ENCODE peak calls at places on chromosome 3, in seven cellular contexts. E, D, J, A, W, X and S are unnamed samples.

GRCh38 chr3:177753498-177754155 is 556.3 kb upstream of the TBL1XR1 start:
- DNase-seq in J (no peak), W (no peak), D (no peak), E (no peak), X (peak), A (no peak), S (no peak)

GRCh38 chr3:136804813-136805212 is 14.1 kb upstream of the SLC35G2 start:
- DNase-seq in A (no peak), J (no peak), X (no peak), E (no peak), W (no peak), D (no peak), S (no peak)

GRCh38 chr3:124741027-124741426 is 10.8 kb downstream of the UMPS start:
- DNase-seq in A (no peak), D (no peak), X (no peak), J (no peak), W (no peak), E (no peak), S (no peak)

GRCh38 chr3:135706758-135707375 is 258.7 kb upstream of the PPP2R3A start:
- DNase-seq in W (no peak), J (no peak), X (peak), D (no peak), A (no peak), E (no peak), S (no peak)

GRCh38 chr3:130841357-130841756 is 52.5 kb upstream of the ATP2C1 start:
- DNase-seq in J (no peak), D (no peak), X (no peak), W (no peak), A (no peak), E (no peak), S (no peak)

GRCh38 chr3:33826206-33826605 is 27.8 kb downstream of the PDCD6IP start:
- DNase-seq in X (peak), A (no peak), E (no peak), D (no peak), W (no peak), J (no peak), S (no peak)

GRCh38 chr3:87354399-87354798 is 78.0 kb upstream of the POU1F1 start:
- DNase-seq in J (no peak), D (no peak), W (no peak), A (no peak), E (no peak), X (no peak), S (no peak)

GRCh38 chr3:177335728-177336127 is 138.4 kb upstream of the TBL1XR1 start:
- DNase-seq in J (no peak), E (no peak), A (no peak), X (no peak), W (no peak), D (no peak), S (no peak)

GRCh38 chr3:149613988-149614387 is 43.8 kb downstream of the WWTR1 start:
- DNase-seq in E (no peak), W (no peak), X (no peak), D (no peak), J (no peak), A (no peak), S (no peak)

GRCh38 chr3:186200746-186201145 is 91.9 kb upstream of the ETV5 start:
- DNase-seq in A (no peak), X (no peak), D (no peak), J (no peak), E (no peak), W (no peak), S (no peak)

GRCh38 chr3:112498916-112499315 is 356 bp downstream of the BTLA start:
- DNase-seq in J (no peak), X (no peak), W (no peak), D (no peak), A (no peak), E (no peak), S (no peak)

GRCh38 chr3:188546835-188547670 is 393.1 kb downstream of the LPP start:
- DNase-seq in E (no peak), J (no peak), A (no peak), W (peak), D (no peak), X (no peak), S (no peak)

GRCh38 chr3:129181834-129182233 is 1.9 kb downstream of the CNBP start:
- DNase-seq in J (no peak), E (no peak), D (no peak), W (no peak), A (no peak), X (no peak), S (no peak)

GRCh38 chr3:187744169-187745151 is 808 bp downstream of the BCL6 start:
- DNase-seq in X (peak), J (no peak), D (no peak), E (no peak), W (no peak), A (peak), S (no peak)

GRCh38 chr3:117035785-117036184 is 326.2 kb downstream of the TUSC7 start:
- DNase-seq in X (peak), A (no peak), D (no peak), J (no peak), W (no peak), E (no peak), S (no peak)

GRCh38 chr3:64902117-64902516 is 214.3 kb upstream of the ADAMTS9 start:
- DNase-seq in A (no peak), W (no peak), X (no peak), J (no peak), E (no peak), D (no peak), S (no peak)

GRCh38 chr3:197372076-197372661 is 73.8 kb upstream of the DLG1 start:
- DNase-seq in X (no peak), E (no peak), J (no peak), W (peak), A (no peak), D (no peak), S (no peak)

GRCh38 chr3:139846729-139847128 is 88.3 kb upstream of the CLSTN2 start:
- DNase-seq in J (no peak), W (no peak), X (no peak), E (no peak), A (no peak), D (no peak), S (no peak)

GRCh38 chr3:38022301-38022700 is 7.1 kb downstream of the PLCD1 start:
- DNase-seq in J (no peak), D (no peak), A (no peak), E (no peak), W (no peak), X (no peak), S (no peak)

GRCh38 chr3:150945226-150945625 is 27.3 kb downstream of the CLRN1 start:
- DNase-seq in W (no peak), X (no peak), D (no peak), E (no peak), A (no peak), J (no peak), S (no peak)

GRCh38 chr3:126548556-126549466 is 9.9 kb downstream of the C3orf22 start:
- DNase-seq in A (no peak), E (no peak), W (no peak), D (no peak), X (peak), J (peak), S (peak)

GRCh38 chr3:148737104-148737525 is 39.4 kb downstream of the AGTR1 start:
- DNase-seq in E (no peak), A (no peak), D (no peak), X (peak), W (peak), J (no peak), S (no peak)

GRCh38 chr3:131688370-131688769 is 185.6 kb upstream of the MRPL3 start:
- DNase-seq in J (no peak), D (no peak), X (no peak), W (no peak), E (no peak), A (no peak), S (no peak)

GRCh38 chr3:197454014-197454413 is 101.8 kb downstream of the BDH1 start:
- DNase-seq in J (no peak), E (peak), A (no peak), X (peak), D (no peak), W (peak), S (no peak)

GRCh38 chr3:13278783-13279531 is 141.2 kb downstream of the NUP210 start:
- DNase-seq in J (no peak), X (no peak), A (no peak), E (no peak), W (no peak), D (no peak), S (no peak)

GRCh38 chr3:177601120-177601519 is 403.8 kb upstream of the TBL1XR1 start:
- DNase-seq in J (no peak), E (no peak), A (no peak), W (no peak), D (no peak), X (no peak), S (no peak)

GRCh38 chr3:141152130-141152529 is 79.5 kb upstream of the PXYLP1 start:
- DNase-seq in J (peak), X (no peak), W (no peak), D (no peak), A (no peak), E (no peak), S (no peak)

GRCh38 chr3:17639257-17639656 is 103.2 kb downstream of the TBC1D5 start:
- DNase-seq in W (no peak), A (no peak), J (no peak), X (no peak), D (no peak), E (peak), S (no peak)

GRCh38 chr3:42148982-42149432 is 57.9 kb downstream of the TRAK1 start:
- DNase-seq in J (peak), X (peak), A (peak), W (no peak), D (no peak), E (no peak), S (no peak)

GRCh38 chr3:189734061-189734460 is 102.9 kb downstream of the TP63 start:
- DNase-seq in J (no peak), X (no peak), W (no peak), E (no peak), A (no peak), D (no peak), S (no peak)

GRCh38 chr3:136350132-136350531 is 100.0 kb downstream of the PCCB start:
- DNase-seq in E (no peak), A (no peak), X (no peak), D (no peak), J (no peak), W (no peak), S (no peak)

GRCh38 chr3:58117561-58118305 is 93.0 kb downstream of the DNASE1L3 start:
- DNase-seq in A (no peak), E (no peak), D (no peak), W (no peak), J (no peak), X (no peak), S (no peak)

GRCh38 chr3:82178291-82178690 is 416.8 kb upstream of the GBE1 start:
- DNase-seq in J (no peak), E (no peak), W (no peak), D (no peak), A (no peak), X (no peak), S (no peak)

GRCh38 chr3:154060606-154061380 is 60.4 kb upstream of the ARHGEF26 start:
- DNase-seq in W (no peak), J (no peak), A (no peak), E (no peak), X (no peak), D (no peak), S (peak)

DNA sequence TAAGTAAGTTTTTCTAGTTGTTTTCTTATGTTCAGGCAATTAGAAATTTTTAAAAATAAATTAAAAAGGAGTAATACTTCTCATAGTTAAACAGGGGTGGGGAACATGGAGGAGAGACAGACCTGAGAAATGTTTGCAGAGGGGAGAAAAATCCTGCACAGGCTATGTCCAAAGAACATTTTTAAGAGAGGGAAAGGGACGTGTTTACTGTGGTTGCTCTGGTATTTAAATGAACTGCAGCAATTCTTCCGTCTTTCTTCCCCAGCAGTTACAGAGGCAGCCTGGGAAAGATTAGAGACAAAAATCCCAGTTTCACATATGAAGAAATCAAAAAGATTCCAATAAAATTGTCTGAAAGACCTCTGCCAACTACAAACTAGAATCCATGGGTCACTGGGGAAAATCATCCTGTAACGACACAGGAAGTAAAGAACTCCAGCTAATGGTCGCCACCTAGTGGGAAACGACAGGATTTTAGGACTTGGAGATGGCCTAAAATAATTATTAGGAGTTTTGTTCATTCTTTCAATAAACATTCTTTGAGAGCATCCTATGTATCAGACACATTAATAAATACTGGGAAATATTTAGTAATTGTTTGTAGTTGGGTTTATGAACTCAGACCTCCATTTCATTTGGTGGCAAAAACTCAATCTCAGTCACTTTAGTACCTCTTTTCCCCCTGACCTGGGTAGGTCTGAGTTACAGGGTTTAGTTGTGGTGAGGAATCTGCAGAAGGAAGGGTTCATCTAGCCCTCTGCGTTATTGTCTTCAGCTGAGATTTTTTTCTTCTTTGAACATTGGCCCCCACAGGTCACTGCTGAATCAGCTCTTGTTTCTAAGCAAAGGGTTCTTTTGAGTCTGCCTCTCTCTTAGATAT is 69.9 kb upstream of the GOLIM4 start:
- DNase-seq in E (peak), J (no peak), D (peak), X (peak), W (peak), A (peak), S (peak)
- TF ChIP-seq YY1 in E (no peak), J (no peak), D (peak), X (no peak), W (no peak), A (no peak), S (no peak)

DNA sequence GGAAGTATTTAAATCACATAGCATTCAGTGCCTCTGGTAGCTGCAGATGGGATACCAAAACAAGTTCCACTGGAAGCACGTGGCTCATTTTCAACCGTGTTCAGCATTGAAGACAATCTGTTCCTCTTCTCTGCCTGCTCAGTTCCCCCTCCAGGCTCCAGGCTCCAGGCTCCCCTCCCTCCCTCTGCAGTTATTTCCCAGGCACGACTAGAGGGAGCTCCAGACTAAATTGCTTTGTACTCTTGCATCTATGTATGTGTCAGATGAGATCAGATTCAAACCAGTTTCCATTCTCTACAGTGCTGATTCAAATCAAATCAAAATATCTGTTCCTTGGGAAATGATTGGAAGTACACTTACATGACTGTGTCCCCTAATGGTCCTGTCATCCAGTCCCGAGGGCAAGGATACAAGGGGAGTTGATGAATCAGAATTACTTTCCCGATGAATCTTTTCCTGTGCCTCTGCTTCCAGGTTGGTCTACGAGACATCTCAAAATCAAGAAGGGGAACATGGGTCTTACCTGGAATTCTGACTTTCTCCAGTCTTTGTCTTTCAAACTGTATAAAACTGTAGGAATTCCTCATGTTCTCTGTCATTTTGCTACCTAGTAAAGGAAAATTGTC is 600.5 kb downstream of the EDEM1 start:
- DNase-seq in W (no peak), A (no peak), D (no peak), X (peak), J (no peak), E (no peak), S (peak)
- TF ChIP-seq YY1 in W (no peak), A (no peak), D (no peak), X (no peak), J (no peak), E (no peak), S (no peak)

GRCh38 chr3:16548721-16549120 is 35.2 kb upstream of the RFTN1 start:
- DNase-seq in E (no peak), W (no peak), A (no peak), D (no peak), X (no peak), J (no peak), S (no peak)

GRCh38 chr3:16551342-16551976 is 38.0 kb upstream of the RFTN1 start:
- DNase-seq in W (no peak), X (no peak), J (no peak), E (no peak), A (no peak), D (no peak), S (no peak)

GRCh38 chr3:16550305-16550675 is 36.8 kb upstream of the RFTN1 start:
- DNase-seq in W (no peak), D (no peak), J (peak), X (no peak), E (no peak), A (no peak), S (no peak)

GRCh38 chr3:16552757-16553156 is 39.3 kb upstream of the RFTN1 start:
- DNase-seq in X (no peak), E (no peak), D (no peak), W (no peak), J (no peak), A (no peak), S (no peak)

DNA sequence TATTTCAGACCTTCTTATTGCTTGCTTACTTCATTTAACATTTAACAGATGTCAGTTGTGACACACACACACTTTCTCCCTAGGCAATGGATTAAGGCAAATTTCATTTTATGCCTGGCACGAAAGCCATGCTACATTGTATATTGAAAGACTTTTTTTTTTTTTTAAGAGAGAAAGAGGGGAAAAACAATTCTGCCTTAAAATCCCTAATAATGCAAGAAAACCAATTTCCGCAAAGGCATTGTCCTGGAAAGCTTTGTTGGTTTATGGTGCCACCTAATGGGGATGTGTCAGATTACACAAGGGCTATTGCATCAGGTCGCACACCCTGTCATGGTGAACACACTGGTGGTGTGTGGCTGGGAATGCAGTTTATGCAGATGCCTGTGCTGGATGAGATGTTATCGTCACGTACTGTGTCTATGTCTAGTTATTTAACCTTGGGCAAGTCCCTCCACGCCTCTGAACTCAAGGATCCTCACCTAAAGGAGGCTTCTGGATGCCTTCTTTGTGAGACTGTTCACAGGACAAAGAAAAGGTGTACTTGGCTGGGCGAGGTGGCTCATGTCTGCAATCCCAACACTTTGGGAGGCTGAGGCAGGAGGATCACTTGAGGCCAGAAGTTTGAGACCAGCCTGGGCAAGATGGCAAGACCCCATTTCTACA is 37.3 kb upstream of the RFTN1 start:
- DNase-seq in E (peak), X (peak), J (peak), D (peak), W (peak), A (peak), S (peak)
- TF ChIP-seq YY1 in E (peak), X (no peak), J (peak), D (peak), W (no peak), A (peak), S (no peak)

DNA sequence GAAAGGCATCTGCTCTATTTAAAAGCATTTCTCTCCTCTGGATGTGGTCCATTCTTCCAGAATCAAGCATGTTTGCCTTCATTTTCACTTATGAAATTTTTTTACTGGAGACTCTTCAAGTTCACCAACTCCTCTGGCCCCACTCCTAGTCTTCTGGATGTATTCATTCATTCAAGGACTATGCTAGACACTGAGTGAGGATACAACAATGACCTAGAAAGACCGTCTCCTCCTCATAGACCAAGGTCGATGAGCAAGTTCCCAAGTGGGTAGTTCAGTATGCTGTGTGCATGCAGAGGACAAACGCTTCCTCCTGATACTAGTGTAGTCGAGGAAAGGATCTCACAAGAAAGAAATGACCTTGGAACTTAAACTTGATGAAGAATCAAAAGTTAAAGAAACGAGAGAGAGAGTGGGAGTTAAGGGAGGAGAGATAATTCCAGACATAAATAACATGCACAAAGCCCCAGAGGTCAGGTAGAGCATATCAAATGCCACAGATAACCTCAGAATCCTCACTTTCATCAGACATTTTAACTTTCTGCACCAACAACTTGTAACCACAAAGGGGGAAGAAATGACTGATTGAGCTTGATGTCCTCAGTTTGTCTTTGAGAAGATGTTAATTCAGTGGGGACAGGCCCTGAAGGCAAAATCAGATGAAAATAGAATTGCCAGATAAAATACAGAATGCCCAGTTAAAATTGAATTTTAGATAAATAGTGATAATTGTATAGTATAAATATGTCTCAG is 149.4 kb downstream of the IMPG2 start:
- DNase-seq in A (no peak), J (no peak), D (no peak), X (no peak), W (no peak), E (no peak), S (no peak)
- TF ChIP-seq YY1 in A (no peak), J (no peak), D (no peak), X (no peak), W (no peak), E (no peak), S (no peak)

DNA sequence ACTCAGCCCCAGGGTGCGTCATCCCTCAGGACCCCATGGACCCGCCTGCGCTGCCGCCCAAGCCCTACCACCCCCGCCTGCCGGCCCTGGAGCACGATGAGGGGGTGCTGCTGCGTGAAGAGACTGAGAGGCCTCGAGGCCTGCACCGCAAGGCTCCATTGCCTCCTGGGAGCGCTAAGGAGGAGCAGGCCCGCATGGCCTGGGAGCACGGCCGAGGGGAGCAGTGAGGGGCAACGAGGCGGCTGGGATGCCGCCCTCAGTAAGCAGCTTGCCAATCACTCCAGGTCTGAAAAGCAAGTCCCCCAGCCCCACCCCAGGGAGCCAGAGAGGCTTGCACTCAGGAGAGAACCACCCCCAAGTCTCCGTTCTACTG is 3.8 kb upstream of the MANF start:
- DNase-seq in A (no peak), J (no peak), W (no peak), D (no peak), E (no peak), X (no peak), S (no peak)
- TF ChIP-seq YY1 in A (no peak), J (no peak), W (no peak), D (no peak), E (no peak), X (no peak), S (no peak)